ENCODE peak calls at places on chromosome 6, in six cellular contexts. M is upper lobe of right lung, N is body of pancreas, B is H9, C is GM12865, Y is iPS-NIHi11. D is an unnamed sample.
A peak's percentile ranks its signal among the peaks of the same experiment; 100 is the strongest.

GRCh38 chr6:26272171-26272631 is 92.8 kb upstream of the BTN3A2 start:
- DNase-seq in M (peak; percentile 77), N (no peak), B (peak; percentile 67), C (peak; percentile 76), Y (peak; percentile 29), D (peak; percentile 74)

GRCh38 chr6:43077981-43078411 is 1.9 kb downstream of the PTK7 start:
- DNase-seq in M (no peak), N (no peak), B (peak; percentile 34), C (no peak), Y (no peak), D (peak; percentile 39)

GRCh38 chr6:39152247-39152646 is 37.3 kb upstream of the SAYSD1 start:
- DNase-seq in M (no peak), N (no peak), B (no peak), C (no peak), Y (no peak), D (no peak)

GRCh38 chr6:41965429-41966213 is 24.0 kb upstream of the CCND3 start:
- DNase-seq in M (no peak), N (no peak), B (peak; percentile 93), C (no peak), Y (peak; percentile 79), D (peak; percentile 90)

GRCh38 chr6:135231469-135231844 is 50.3 kb downstream of the MYB start:
- DNase-seq in M (no peak), N (no peak), B (no peak), C (peak; percentile 72), Y (no peak), D (no peak)

GRCh38 chr6:92684386-92684785 is 735.0 kb downstream of the EPHA7 start:
- DNase-seq in M (no peak), N (no peak), B (no peak), C (no peak), Y (no peak), D (no peak)

GRCh38 chr6:45724511-45724910 is 291.1 kb downstream of the CLIC5 start:
- DNase-seq in M (no peak), N (no peak), B (no peak), C (no peak), Y (no peak), D (no peak)

GRCh38 chr6:12709556-12709955 is 7.0 kb upstream of the PHACTR1 start:
- DNase-seq in M (no peak), N (no peak), B (no peak), C (no peak), Y (no peak), D (no peak)

GRCh38 chr6:167558213-167558869 is 233.5 kb downstream of the TTLL2 start:
- DNase-seq in M (no peak), N (no peak), B (no peak), C (no peak), Y (no peak), D (no peak)

GRCh38 chr6:168908166-168908565 is 345.5 kb downstream of the THBS2 start:
- DNase-seq in M (no peak), N (no peak), B (no peak), C (no peak), Y (no peak), D (no peak)

GRCh38 chr6:37876843-37877242 is 57.3 kb downstream of the ZFAND3 start:
- DNase-seq in M (no peak), N (no peak), B (no peak), C (no peak), Y (no peak), D (no peak)

GRCh38 chr6:11771473-11772048 is 7.0 kb downstream of the ADTRP start:
- DNase-seq in M (no peak), N (no peak), B (no peak), C (no peak), Y (no peak), D (no peak)

GRCh38 chr6:17038316-17038715 is 63.5 kb upstream of the STMND1 start:
- DNase-seq in M (no peak), N (no peak), B (no peak), C (no peak), Y (no peak), D (no peak)

GRCh38 chr6:1607557-1608221 is 2.0 kb upstream of the FOXC1 start:
- DNase-seq in M (no peak), N (no peak), B (peak; percentile 91), C (peak; percentile 22), Y (peak; percentile 73), D (peak; percentile 88)

GRCh38 chr6:33390767-33391277 is 801 bp upstream of the KIFC1 start:
- DNase-seq in M (no peak), N (no peak), B (no peak), C (no peak), Y (no peak), D (no peak)

GRCh38 chr6:150867117-150867516 is 1.6 kb downstream of the MTHFD1L start:
- DNase-seq in M (no peak), N (no peak), B (no peak), C (no peak), Y (no peak), D (no peak)

GRCh38 chr6:119148102-119148824 is 69.8 kb upstream of the FAM184A start:
- DNase-seq in M (no peak), N (peak; percentile 57), B (peak; percentile 33), C (peak; percentile 60), Y (peak; percentile 70), D (peak; percentile 63)

GRCh38 chr6:161407581-161407980 is 133.7 kb upstream of the AGPAT4 start:
- DNase-seq in M (no peak), N (no peak), B (no peak), C (peak; percentile 68), Y (no peak), D (peak; percentile 31)

GRCh38 chr6:107509506-107509905 is 19.6 kb downstream of the SOBP start:
- DNase-seq in M (no peak), N (no peak), B (no peak), C (no peak), Y (peak; percentile 30), D (no peak)

GRCh38 chr6:133646021-133646682 is 242.8 kb upstream of the TCF21 start:
- DNase-seq in M (no peak), N (no peak), B (no peak), C (no peak), Y (no peak), D (no peak)

GRCh38 chr6:170091000-170091638 is 199.8 kb downstream of the DLL1 start:
- DNase-seq in M (no peak), N (peak; percentile 5), B (no peak), C (no peak), Y (no peak), D (no peak)

GRCh38 chr6:159969204-159969912 is 476 bp downstream of the IGF2R start:
- DNase-seq in M (peak; percentile 82), N (peak; percentile 50), B (no peak), C (peak; percentile 42), Y (peak; percentile 52), D (peak; percentile 78)

GRCh38 chr6:128164254-128164653 is 263.4 kb upstream of the THEMIS start:
- DNase-seq in M (no peak), N (no peak), B (no peak), C (no peak), Y (no peak), D (no peak)

GRCh38 chr6:142926177-142926493 is 18.8 kb downstream of the HIVEP2 start:
- DNase-seq in M (no peak), N (no peak), B (no peak), C (no peak), Y (no peak), D (no peak)

GRCh38 chr6:100230976-100231316 is 233.8 kb downstream of the SIM1 start:
- DNase-seq in M (no peak), N (no peak), B (no peak), C (no peak), Y (no peak), D (no peak)

GRCh38 chr6:135182993-135183531 is 2.0 kb downstream of the MYB start:
- DNase-seq in M (peak; percentile 74), N (peak; percentile 17), B (peak; percentile 63), C (peak; percentile 97), Y (peak; percentile 65), D (peak; percentile 52)

D was measured in neural progenitor cell.